ENCODE peak calls at places on chromosome 11, in four cellular contexts. W, N, U and E are unnamed samples.

GRCh38 chr11:36164522-36165250 is 124.5 kb downstream of the COMMD9 start:
- DNase-seq in N (no peak), W (no peak), U (no peak), E (no peak)

GRCh38 chr11:67313125-67313890 is 10.0 kb downstream of the SSH3 start:
- DNase-seq in U (no peak), N (no peak), W (no peak), E (no peak)

GRCh38 chr11:57310630-57311086 is 14.1 kb downstream of the TNKS1BP1 start:
- DNase-seq in W (no peak), N (no peak), U (no peak), E (no peak)

GRCh38 chr11:46352063-46352841 is 5.0 kb downstream of the DGKZ start:
- DNase-seq in U (peak; percentile 85), N (peak; percentile 85), W (no peak), E (no peak)

GRCh38 chr11:2465201-2466068 is 20.6 kb downstream of the KCNQ1 start:
- DNase-seq in W (no peak), U (no peak), N (no peak), E (no peak)

GRCh38 chr11:19079643-19080440 is 19.3 kb upstream of the MRGPRX2 start:
- DNase-seq in W (no peak), U (no peak), N (no peak), E (no peak)

GRCh38 chr11:83364500-83365059 is 78.4 kb upstream of the CCDC90B start:
- DNase-seq in W (peak; percentile 1), N (no peak), U (no peak), E (no peak)

GRCh38 chr11:36363361-36364272 is 67.5 kb downstream of the PRR5L start:
- DNase-seq in N (no peak), U (no peak), W (no peak), E (no peak)

GRCh38 chr11:122040476-122040875 is 75.5 kb downstream of the BLID start:
- DNase-seq in N (no peak), U (no peak), W (no peak), E (no peak)

GRCh38 chr11:60710482-60710881 is 11.1 kb downstream of the MS4A8 start:
- DNase-seq in W (no peak), N (no peak), U (no peak), E (no peak)

GRCh38 chr11:27886765-27887328 is 186.6 kb upstream of the BDNF start:
- DNase-seq in U (no peak), N (no peak), W (no peak), E (no peak)

GRCh38 chr11:46747150-46747549 is 28.1 kb downstream of the F2 start:
- DNase-seq in W (no peak), N (no peak), U (no peak), E (no peak)

GRCh38 chr11:24312464-24313238 is 184.2 kb upstream of the LUZP2 start:
- DNase-seq in W (no peak), U (no peak), N (peak; percentile 6), E (no peak)

GRCh38 chr11:58574851-58575250 is 805 bp downstream of the LPXN start:
- DNase-seq in N (no peak), W (no peak), U (no peak), E (no peak)

GRCh38 chr11:118918128-118918685 is 7.5 kb downstream of the BCL9L start:
- DNase-seq in U (peak; percentile 76), N (peak; percentile 53), W (no peak), E (no peak)

GRCh38 chr11:28284206-28284605 is 176.0 kb downstream of the METTL15 start:
- DNase-seq in N (no peak), W (no peak), U (no peak), E (no peak)

GRCh38 chr11:120334894-120335462 is 1.2 kb upstream of the ARHGEF12 start:
- DNase-seq in W (no peak), U (peak; percentile 63), N (peak; percentile 59), E (peak; percentile 69)

GRCh38 chr11:34643846-34644245 is 23.0 kb downstream of the EHF start:
- DNase-seq in N (no peak), U (no peak), W (no peak), E (no peak)

GRCh38 chr11:92277871-92278270 is 53.3 kb downstream of the FAT3 start:
- DNase-seq in U (no peak), W (no peak), N (no peak), E (no peak)

GRCh38 chr11:112345708-112346107 is 85.0 kb upstream of the PLET1 start:
- DNase-seq in U (peak; percentile 18), W (no peak), N (peak; percentile 32), E (no peak)

GRCh38 chr11:10674440-10674855 is 19.1 kb downstream of the IRAG1 start:
- DNase-seq in U (no peak), N (no peak), W (no peak), E (no peak)

GRCh38 chr11:890794-891600 is 19.6 kb downstream of the CHID1 start:
- DNase-seq in U (no peak), N (peak; percentile 71), W (no peak), E (no peak)

GRCh38 chr11:70270877-70271634 is 566 bp downstream of the PPFIA1 start:
- DNase-seq in N (peak; percentile 85), W (no peak), U (peak; percentile 75), E (no peak)

GRCh38 chr11:27524155-27524554 is 17.6 kb upstream of the LIN7C start:
- DNase-seq in U (no peak), W (no peak), N (peak; percentile 6), E (no peak)

GRCh38 chr11:36139767-36140166 is 149.5 kb downstream of the COMMD9 start:
- DNase-seq in N (no peak), W (no peak), U (no peak), E (no peak)

GRCh38 chr11:69004411-69005182 is 8.4 kb downstream of the MRGPRF start:
- DNase-seq in W (no peak), N (peak; percentile 28), U (no peak), E (no peak)

GRCh38 chr11:134046681-134047449 is 22.0 kb upstream of the JAM3 start:
- DNase-seq in W (no peak), U (no peak), N (no peak), E (no peak)

GRCh38 chr11:120139316-120140069 is 1.6 kb upstream of the TRIM29 start:
- DNase-seq in U (no peak), N (peak; percentile 24), W (no peak), E (no peak)

GRCh38 chr11:126914166-126914565 is 86.4 kb downstream of the KIRREL3 start:
- DNase-seq in U (no peak), N (no peak), W (no peak), E (no peak)

GRCh38 chr11:68970921-68971636 is 9.7 kb downstream of the MRGPRD start:
- DNase-seq in W (no peak), U (no peak), N (no peak), E (no peak)

GRCh38 chr11:79119491-79120284 is 321.1 kb downstream of the TENM4 start:
- DNase-seq in W (no peak), N (peak; percentile 60), U (no peak), E (no peak)

GRCh38 chr11:76672431-76673163 is 2.0 kb upstream of the LRRC32 start:
- DNase-seq in N (no peak), W (no peak), U (no peak), E (peak; percentile 84)
- TF ChIP-seq NRF1 in N (no peak), W (no peak), U (no peak), E (no peak)

GRCh38 chr11:43736502-43737193 is 56.1 kb downstream of the HSD17B12 start:
- DNase-seq in W (no peak), N (no peak), U (no peak), E (no peak)
- TF ChIP-seq NRF1 in W (no peak), N (no peak), U (no peak), E (no peak)

GRCh38 chr11:12174145-12175143 is 64.1 kb downstream of the MICAL2 start:
- DNase-seq in U (no peak), N (no peak), W (no peak), E (peak; percentile 81)
- TF ChIP-seq NRF1 in U (no peak), N (no peak), W (no peak), E (no peak)

GRCh38 chr11:128582496-128583366 is 4.6 kb downstream of the ETS1 start:
- DNase-seq in N (no peak), U (no peak), W (peak; percentile 50), E (no peak)
- TF ChIP-seq NRF1 in N (no peak), U (no peak), W (no peak), E (no peak)

GRCh38 chr11:62574363-62575057 is 819 bp upstream of the EEF1G start:
- DNase-seq in U (peak; percentile 52), N (peak; percentile 67), W (no peak), E (no peak)
- TF ChIP-seq NRF1 in U (no peak), N (no peak), W (no peak), E (no peak)

GRCh38 chr11:132858203-132858602 is 674.1 kb downstream of the OPCML start:
- DNase-seq in W (peak; percentile 64), N (no peak), U (no peak), E (no peak)
- TF ChIP-seq NRF1 in W (no peak), N (no peak), U (no peak), E (no peak)

DNA sequence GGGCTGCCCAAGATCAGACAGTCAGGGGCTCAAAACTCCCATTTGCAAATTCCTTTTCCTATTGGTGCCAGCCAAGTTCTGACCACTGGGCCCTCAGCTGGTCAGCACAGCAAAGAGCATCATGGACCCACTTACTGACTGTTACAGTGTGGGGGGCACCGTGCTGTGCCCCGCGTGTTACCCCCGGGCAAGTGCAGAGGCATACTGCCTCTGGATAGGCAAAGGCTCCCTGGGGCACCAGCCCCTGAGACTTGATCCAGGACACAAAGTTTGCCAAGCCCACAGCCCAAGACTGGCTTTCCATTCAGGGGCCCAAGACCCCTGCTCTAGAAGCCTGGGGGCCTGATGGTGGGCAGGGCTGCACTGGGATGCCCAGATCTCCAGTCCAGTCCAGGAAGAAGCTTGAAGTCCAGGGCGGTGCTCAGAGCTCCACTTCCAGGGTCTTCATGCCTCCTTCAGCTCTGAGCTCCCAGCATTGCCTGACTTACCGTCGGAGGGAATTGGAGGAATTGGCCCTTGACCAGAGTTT is 6.6 kb downstream of the LRRC32 start:
- DNase-seq in N (peak; percentile 14), U (no peak), W (no peak), E (no peak)
- TF ChIP-seq NRF1 in N (no peak), U (no peak), W (no peak), E (no peak)

DNA sequence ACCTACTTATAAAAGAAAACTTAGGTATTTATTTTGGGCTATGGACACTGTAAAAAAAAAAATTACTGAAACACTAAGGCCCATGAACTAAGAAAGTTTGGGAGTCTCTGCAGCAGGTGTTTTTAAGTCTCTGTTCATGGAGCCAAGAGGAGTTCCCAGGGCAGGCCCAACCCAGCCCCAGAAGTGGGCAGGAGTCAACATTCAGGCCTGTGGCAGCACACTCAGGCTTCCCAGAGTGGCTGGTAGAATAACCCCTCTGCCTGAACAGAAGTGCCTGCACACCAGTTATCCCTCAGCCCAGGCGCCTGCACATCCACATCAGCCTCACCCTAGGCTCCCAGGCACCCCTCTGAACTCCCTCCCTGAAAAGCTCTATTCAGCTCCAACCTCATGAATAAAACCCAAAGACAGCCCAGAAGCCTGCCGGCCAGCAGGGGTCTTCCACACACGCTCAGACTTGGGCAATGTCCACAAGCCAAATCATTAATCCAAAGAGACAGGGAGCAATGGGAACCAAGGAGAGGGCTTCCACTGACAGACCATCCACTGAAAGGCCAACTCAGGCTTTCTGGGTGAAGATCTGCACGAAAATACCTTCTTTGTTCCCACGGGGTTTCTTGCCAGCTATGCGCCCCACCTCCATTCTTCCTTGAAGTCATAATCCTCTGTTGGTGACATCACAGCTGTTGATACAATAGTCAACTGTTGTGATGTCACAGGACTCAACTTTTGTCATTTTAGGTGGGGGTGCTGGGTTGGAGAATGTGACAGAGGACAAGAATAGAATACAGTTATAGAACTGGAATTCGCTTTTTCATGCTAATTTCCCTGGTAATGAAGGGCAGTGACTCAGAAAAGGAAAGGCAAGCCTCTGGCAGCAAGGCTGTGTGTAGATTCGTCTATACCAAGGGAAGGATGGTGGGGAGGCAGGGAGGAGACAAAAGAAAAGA is 83.7 kb downstream of the RPL27A start:
- DNase-seq in U (no peak), N (no peak), W (no peak), E (no peak)
- TF ChIP-seq NRF1 in U (no peak), N (no peak), W (no peak), E (no peak)

GRCh38 chr11:18064035-18064434 is 18.0 kb upstream of the TPH1 start:
- DNase-seq in N (no peak), U (no peak), W (no peak), E (no peak)
- TF ChIP-seq NRF1 in N (no peak), U (no peak), W (no peak), E (no peak)